ENCODE peak calls at places on chromosomes 7 and 10, in five cellular contexts. O is fibroblast of pulmonary artery, S is sigmoid colon, R is GM23338, E is OCI-LY7. Z is an unnamed sample.

GRCh38 chr10:132508497-132509443 is 28.8 kb upstream of the INPP5A start:
- DNase-seq in E (no peak), O (no peak), S (peak; percentile 89), R (no peak), Z (no peak)

GRCh38 chr10:44463511-44464121 is 78.7 kb upstream of the CXCL12 start:
- DNase-seq in E (no peak), O (peak; percentile 42), R (no peak), S (no peak), Z (no peak)

GRCh38 chr10:129629911-129630310 is 162.9 kb downstream of the MGMT start:
- DNase-seq in R (no peak), S (no peak), O (no peak), E (no peak), Z (no peak)

GRCh38 chr7:123633553-123633952 is 22.1 kb upstream of the LMOD2 start:
- DNase-seq in E (no peak), O (peak; percentile 95), R (no peak), S (no peak), Z (no peak)

GRCh38 chr10:44352316-44353127 is 32.4 kb downstream of the CXCL12 start:
- DNase-seq in R (no peak), O (peak; percentile 76), S (peak; percentile 89), E (no peak), Z (no peak)

GRCh38 chr10:31242902-31243301 is 76.1 kb upstream of the ZEB1 start:
- DNase-seq in E (no peak), S (no peak), O (peak; percentile 73), R (no peak), Z (no peak)

GRCh38 chr7:92884218-92884617 is 47.8 kb upstream of the CDK6 start:
- DNase-seq in O (no peak), R (no peak), E (no peak), S (no peak), Z (no peak)

GRCh38 chr10:31034041-31034918 is 2.6 kb upstream of the ZNF438 start:
- DNase-seq in O (peak; percentile 93), S (no peak), R (no peak), E (no peak), Z (no peak)

GRCh38 chr10:74078037-74078436 is 72.6 kb downstream of the AP3M1 start:
- DNase-seq in S (no peak), R (no peak), E (peak; percentile 29), O (peak; percentile 39), Z (no peak)

GRCh38 chr10:104897679-104898078 is 256.6 kb downstream of the SORCS3 start:
- DNase-seq in E (no peak), R (no peak), O (no peak), S (no peak), Z (no peak)

GRCh38 chr7:19107142-19107391 is 10.4 kb downstream of the TWIST1 start:
- DNase-seq in R (no peak), S (no peak), E (no peak), O (no peak), Z (no peak)

GRCh38 chr10:1551636-1552338 is 185.5 kb downstream of the ADARB2 start:
- DNase-seq in R (no peak), O (no peak), E (no peak), S (peak; percentile 50), Z (no peak)

GRCh38 chr7:149605696-149606095 is 108.1 kb upstream of the ZNF746 start:
- DNase-seq in S (no peak), O (no peak), R (no peak), E (no peak), Z (no peak)

GRCh38 chr10:29980084-29980483 is 79.3 kb downstream of the JCAD start:
- DNase-seq in O (peak; percentile 46), E (no peak), S (no peak), R (no peak), Z (no peak)

GRCh38 chr7:157997080-157997440 is 590.6 kb downstream of the PTPRN2 start:
- DNase-seq in E (no peak), S (no peak), O (no peak), R (no peak), Z (peak; percentile 45)

GRCh38 chr10:103145860-103146466 is 47.1 kb downstream of the NT5C2 start:
- DNase-seq in S (peak; percentile 88), R (no peak), O (peak; percentile 97), E (no peak), Z (peak; percentile 75)

GRCh38 chr10:89653410-89653828 is 8.4 kb upstream of the PANK1 start:
- DNase-seq in O (no peak), R (no peak), E (no peak), S (no peak), Z (no peak)

GRCh38 chr7:24732646-24733413 is 24.4 kb downstream of the GSDME start:
- DNase-seq in E (no peak), R (no peak), S (no peak), O (peak; percentile 69), Z (no peak)

GRCh38 chr10:74766501-74766900 is 59.9 kb upstream of the KAT6B start:
- DNase-seq in E (no peak), O (no peak), R (no peak), S (no peak), Z (no peak)

GRCh38 chr7:36840930-36841329 is 116.6 kb upstream of the AOAH start:
- DNase-seq in R (no peak), S (no peak), O (no peak), E (no peak), Z (no peak)

GRCh38 chr7:22723171-22723601 is 3.8 kb upstream of the IL6 start:
- DNase-seq in O (peak; percentile 56), S (peak; percentile 83), E (no peak), R (no peak), Z (peak; percentile 86)

GRCh38 chr7:12423995-12424745 is 20.5 kb upstream of the VWDE start:
- DNase-seq in E (no peak), R (peak; percentile 96), S (no peak), O (no peak), Z (no peak)

GRCh38 chr7:117781707-117782106 is 91.5 kb downstream of the CTTNBP2 start:
- DNase-seq in S (no peak), R (peak; percentile 46), O (no peak), E (no peak), Z (no peak)

GRCh38 chr10:110629680-110630191 is 14.4 kb upstream of the RBM20 start:
- DNase-seq in E (no peak), O (peak; percentile 13), R (no peak), S (no peak), Z (no peak)

GRCh38 chr10:91163269-91163708 is 57.2 kb upstream of the PCGF5 start:
- DNase-seq in S (peak; percentile 81), R (peak; percentile 72), E (peak; percentile 81), O (peak; percentile 65), Z (peak; percentile 83)

GRCh38 chr10:69479737-69480412 is 28.6 kb downstream of the TSPAN15 start:
- DNase-seq in R (no peak), E (no peak), O (peak; percentile 40), S (peak; percentile 90), Z (no peak)

GRCh38 chr10:125840955-125841354 is 17.6 kb downstream of the BCCIP start:
- DNase-seq in O (peak; percentile 17), E (no peak), R (no peak), S (no peak), Z (no peak)

GRCh38 chr10:58512470-58513188 is at the start of gene BICC1:
- DNase-seq in E (no peak), S (peak; percentile 74), O (peak; percentile 58), R (peak; percentile 64), Z (peak; percentile 45)

GRCh38 chr10:79202188-79203013 is 133.6 kb downstream of the ZMIZ1 start:
- DNase-seq in R (peak; percentile 65), E (peak; percentile 71), O (peak; percentile 44), S (peak; percentile 83), Z (no peak)

GRCh38 chr7:55953707-55954475 is 2.2 kb downstream of the MRPS17 start:
- DNase-seq in O (no peak), R (no peak), E (no peak), S (no peak), Z (peak; percentile 65)

GRCh38 chr10:34816067-34817002 is 1.2 kb upstream of the PARD3 start:
- DNase-seq in S (peak; percentile 66), E (no peak), R (peak; percentile 56), O (peak; percentile 44), Z (no peak)
- H3K4me3 ChIP-seq in S (peak overlapping the region; percentile 89), E (no peak overlapping the region), R (peak overlapping the region; percentile 84), O (peak overlapping the region; percentile 74), Z (peak overlapping the region; percentile 95)

GRCh38 chr7:66912195-66912594 is 8.8 kb upstream of the TMEM248 start:
- DNase-seq in E (no peak), R (no peak), O (no peak), S (no peak), Z (no peak)
- H3K4me3 ChIP-seq in E (no peak overlapping the region), R (no peak overlapping the region), O (no peak overlapping the region), S (no peak overlapping the region), Z (no peak overlapping the region)

GRCh38 chr10:86391986-86392722 is 25.6 kb upstream of the GRID1 start:
- DNase-seq in S (peak; percentile 55), O (no peak), R (no peak), E (peak; percentile 58), Z (no peak)

GRCh38 chr10:86392723-86393094 is 26.1 kb upstream of the GRID1 start:
- DNase-seq in E (peak; percentile 87), S (peak; percentile 55), R (no peak), O (no peak), Z (no peak)

GRCh38 chr10:86389441-86390193 is 23.0 kb upstream of the GRID1 start:
- DNase-seq in E (peak; percentile 85), O (peak; percentile 56), S (peak; percentile 67), R (peak; percentile 93), Z (no peak)

GRCh38 chr10:86391236-86391840 is 24.7 kb upstream of the GRID1 start:
- DNase-seq in O (no peak), R (no peak), E (peak; percentile 65), S (peak; percentile 46), Z (peak; percentile 34)

DNA sequence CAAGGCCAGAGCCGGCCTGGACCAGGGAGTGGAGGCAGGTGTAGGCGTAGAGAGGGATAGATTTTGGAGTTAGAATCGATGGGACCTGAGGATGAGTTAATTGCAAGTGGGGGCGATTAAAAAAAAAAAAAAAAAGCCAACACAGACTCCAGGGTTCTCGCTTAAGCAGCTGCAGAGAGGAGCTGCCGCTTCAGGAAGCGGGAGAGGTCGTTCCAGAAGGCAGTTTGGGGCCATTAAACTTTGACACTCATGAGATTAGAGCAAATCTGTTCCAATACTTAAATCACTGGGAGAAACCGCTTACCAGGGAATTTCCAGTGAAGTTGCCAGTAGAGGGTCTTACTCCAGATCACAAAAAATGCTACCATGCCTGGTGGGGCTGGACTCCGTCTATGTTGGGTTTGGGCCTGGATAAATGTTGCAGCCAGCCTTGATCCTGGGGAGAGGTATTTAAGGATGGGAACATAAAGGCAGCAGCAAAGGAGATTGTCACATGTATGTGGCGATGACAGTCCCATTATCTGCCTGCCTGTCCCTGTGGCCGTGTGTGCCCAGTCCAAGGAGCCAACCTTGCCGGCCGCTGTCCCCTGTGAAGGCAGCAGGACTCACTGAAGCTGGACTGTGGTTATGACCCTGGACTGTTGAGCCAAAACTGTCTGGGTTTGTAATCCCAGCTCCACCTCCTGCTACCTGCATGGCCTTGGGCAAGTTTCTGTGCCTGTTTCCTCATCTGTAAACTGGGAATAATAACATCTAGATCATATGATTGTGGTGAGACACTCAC is 23.9 kb upstream of the GRID1 start:
- DNase-seq in E (peak; percentile 41), S (peak; percentile 40), O (no peak), R (no peak), Z (no peak)
- H3K4me3 ChIP-seq in E (peak overlapping the region; percentile 76), S (no peak overlapping the region), O (no peak overlapping the region), R (peak overlapping the region; percentile 78), Z (no peak overlapping the region)

DNA sequence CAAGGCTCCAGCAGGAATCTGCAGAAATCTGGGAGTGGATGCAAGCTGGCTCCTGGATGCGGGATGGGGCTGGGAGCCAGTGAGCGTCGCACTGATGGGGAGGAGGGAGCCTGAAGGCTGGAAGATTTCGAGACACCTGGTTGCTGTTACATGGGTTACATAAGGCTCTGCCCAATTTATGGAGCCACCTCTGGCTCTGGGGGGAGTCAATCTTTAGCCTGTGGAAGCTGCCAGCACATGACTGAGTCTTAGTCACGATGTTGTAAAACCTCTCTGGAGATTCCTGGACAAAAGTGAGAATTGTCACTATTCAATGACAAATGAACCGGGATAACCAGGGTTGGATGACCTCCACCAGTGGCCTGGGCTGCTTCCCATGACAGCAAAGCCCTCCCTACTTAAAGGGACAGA is 51.1 kb upstream of the ADRB1 start:
- DNase-seq in S (peak; percentile 80), E (no peak), O (no peak), R (no peak), Z (peak; percentile 74)
- H3K4me3 ChIP-seq in S (no peak overlapping the region), E (no peak overlapping the region), O (no peak overlapping the region), R (no peak overlapping the region), Z (no peak overlapping the region)